ENCODE peak calls at places on chromosomes 7 and 10, in six cellular contexts. W, L, P, S, F and D are unnamed samples.

GRCh38 chr7:91883676-91884362 is 3.3 kb upstream of the MTERF1 start:
- DNase-seq in W (no peak), L (no peak), P (no peak), S (no peak), F (no peak), D (no peak)

GRCh38 chr10:54203426-54203825 is 597.6 kb downstream of the PCDH15 start:
- DNase-seq in W (no peak), L (no peak), P (no peak), S (no peak), F (no peak), D (no peak)

GRCh38 chr10:82294874-82295378 is 419.9 kb downstream of the NRG3 start:
- DNase-seq in W (no peak), L (no peak), P (no peak), S (no peak), F (no peak), D (no peak)

GRCh38 chr10:63268139-63268797 is 135.1 kb downstream of the NRBF2 start:
- DNase-seq in W (no peak), L (no peak), P (no peak), S (no peak), F (no peak), D (no peak)

GRCh38 chr7:149772821-149773425 is 465 bp downstream of the ZNF467 start:
- DNase-seq in W (peak), L (no peak), P (no peak), S (no peak), F (peak), D (no peak)

GRCh38 chr7:83105948-83106347 is 56.7 kb downstream of the PCLO start:
- DNase-seq in W (no peak), L (no peak), P (no peak), S (no peak), F (no peak), D (no peak)

GRCh38 chr7:71735961-71736556 is 604.1 kb downstream of the GALNT17 start:
- DNase-seq in W (peak), L (no peak), P (peak), S (peak), F (peak), D (peak)

GRCh38 chr10:27986831-27987230 is 12.0 kb downstream of the ODAD2 start:
- DNase-seq in W (no peak), L (no peak), P (no peak), S (no peak), F (no peak), D (no peak)

GRCh38 chr10:86022906-86023305 is 343.7 kb downstream of the GRID1 start:
- DNase-seq in W (no peak), L (no peak), P (no peak), S (no peak), F (no peak), D (no peak)

GRCh38 chr7:1010226-1010625 is 27.2 kb downstream of the CYP2W1 start:
- DNase-seq in W (no peak), L (no peak), P (no peak), S (no peak), F (no peak), D (no peak)

GRCh38 chr10:121732676-121733445 is 134.6 kb upstream of the FGFR2 start:
- DNase-seq in W (no peak), L (no peak), P (no peak), S (no peak), F (no peak), D (no peak)

GRCh38 chr7:80584778-80585177 is 53.7 kb upstream of the CD36 start:
- DNase-seq in W (no peak), L (no peak), P (no peak), S (no peak), F (no peak), D (no peak)

GRCh38 chr10:123997486-123998196 is 95.8 kb downstream of the CHST15 start:
- DNase-seq in W (no peak), L (no peak), P (peak), S (peak), F (no peak), D (peak)

GRCh38 chr10:28426392-28427159 is 106.3 kb upstream of the WAC start:
- DNase-seq in W (no peak), L (no peak), P (no peak), S (no peak), F (no peak), D (no peak)

GRCh38 chr7:23055582-23056178 is 41.8 kb upstream of the HYCC1 start:
- DNase-seq in W (no peak), L (peak), P (peak), S (peak), F (peak), D (peak)

GRCh38 chr10:123043409-123043925 is 34.7 kb downstream of the ACADSB start:
- DNase-seq in W (no peak), L (peak), P (peak), S (peak), F (peak), D (peak)

GRCh38 chr7:137970263-137970975 is 31.5 kb downstream of the CREB3L2 start:
- DNase-seq in W (no peak), L (no peak), P (no peak), S (peak), F (no peak), D (no peak)

GRCh38 chr10:88920198-88920597 is 32.4 kb downstream of the ACTA2 start:
- DNase-seq in W (no peak), L (no peak), P (no peak), S (no peak), F (no peak), D (no peak)

GRCh38 chr7:147415991-147416390 is 1174.6 kb upstream of the C7orf33 start:
- DNase-seq in W (no peak), L (no peak), P (no peak), S (no peak), F (no peak), D (peak)

GRCh38 chr7:2431260-2431867 is 28.0 kb downstream of the CHST12 start:
- DNase-seq in W (peak), L (no peak), P (peak), S (no peak), F (peak), D (no peak)

GRCh38 chr7:38632411-38632810 is 1.2 kb upstream of the AMPH start:
- DNase-seq in W (no peak), L (no peak), P (no peak), S (no peak), F (no peak), D (no peak)

GRCh38 chr7:116315293-116315692 is 105.0 kb downstream of the TES start:
- DNase-seq in W (no peak), L (no peak), P (no peak), S (peak), F (no peak), D (no peak)

GRCh38 chr10:4801405-4801804 is 24.6 kb upstream of the AKR1E2 start:
- DNase-seq in W (no peak), L (no peak), P (no peak), S (no peak), F (no peak), D (no peak)

GRCh38 chr7:66790219-66790618 is 49.7 kb downstream of the RABGEF1 start:
- DNase-seq in W (no peak), L (no peak), P (no peak), S (no peak), F (no peak), D (no peak)

GRCh38 chr10:97744405-97745035 is 7.6 kb downstream of the ZFYVE27 start:
- DNase-seq in W (no peak), L (no peak), P (no peak), S (no peak), F (no peak), D (no peak)

GRCh38 chr10:98555011-98555619 is 108.4 kb upstream of the HPS1 start:
- DNase-seq in W (no peak), L (no peak), P (no peak), S (no peak), F (no peak), D (no peak)

GRCh38 chr10:21402606-21403083 is 122.8 kb downstream of the SKIDA1 start:
- DNase-seq in W (no peak), L (no peak), P (no peak), S (no peak), F (no peak), D (no peak)

GRCh38 chr7:102170417-102170970 is 116.2 kb upstream of the SH2B2 start:
- DNase-seq in W (no peak), L (no peak), P (no peak), S (no peak), F (no peak), D (no peak)

GRCh38 chr10:100072514-100072913 is 9.2 kb downstream of the CPN1 start:
- DNase-seq in W (no peak), L (no peak), P (no peak), S (no peak), F (no peak), D (no peak)

GRCh38 chr7:38846280-38846679 is 62.7 kb downstream of the VPS41 start:
- DNase-seq in W (no peak), L (no peak), P (no peak), S (peak), F (no peak), D (peak)

GRCh38 chr7:2116086-2116810 is 116.5 kb downstream of the MAD1L1 start:
- DNase-seq in W (no peak), L (no peak), P (no peak), S (no peak), F (no peak), D (no peak)

GRCh38 chr7:78346824-78347223 is 548.3 kb downstream of the PHTF2 start:
- DNase-seq in W (no peak), L (no peak), P (no peak), S (no peak), F (no peak), D (no peak)

GRCh38 chr7:21192662-21193061 is 235.2 kb upstream of the SP4 start:
- DNase-seq in W (no peak), L (no peak), P (no peak), S (no peak), F (no peak), D (no peak)

GRCh38 chr7:53111061-53111460 is 75.6 kb downstream of the POM121L12 start:
- DNase-seq in W (no peak), L (no peak), P (no peak), S (no peak), F (no peak), D (no peak)

GRCh38 chr10:107163904-107164861 is at the start of gene SORCS1:
- DNase-seq in W (no peak), L (no peak), P (no peak), S (no peak), F (no peak), D (no peak)

GRCh38 chr7:39342763-39343162 is 223.4 kb upstream of the YAE1 start:
- DNase-seq in W (no peak), L (no peak), P (no peak), S (no peak), F (no peak), D (no peak)

GRCh38 chr10:58698777-58699356 is 186.2 kb downstream of the BICC1 start:
- DNase-seq in W (no peak), L (no peak), P (no peak), S (peak), F (no peak), D (no peak)

GRCh38 chr10:119803264-119803663 is 69.4 kb downstream of the MCMBP start:
- DNase-seq in W (no peak), L (no peak), P (no peak), S (no peak), F (no peak), D (no peak)

GRCh38 chr10:101986277-101986971 is 69.5 kb downstream of the ARMH3 start:
- DNase-seq in W (no peak), L (no peak), P (no peak), S (no peak), F (no peak), D (no peak)

GRCh38 chr7:108824840-108825540 is 255.3 kb downstream of the DNAJB9 start:
- DNase-seq in W (no peak), L (no peak), P (no peak), S (no peak), F (no peak), D (no peak)